ENCODE peak calls at places on chromosomes 12 and 14, in eight cellular contexts. U is uterus; V is ovary; H is body of pancreas; A is psoas muscle; J is CD8-positive, alpha-beta T cell; G is right atrium auricular region; S is cardiac muscle cell. X is an unnamed sample. For H3K27me3, the result is how much of the 10 kb centered on the place peaks cover.

GRCh38 chr12:49059385-49060232 is 985 bp downstream of the KMT2D start:
- DNase-seq in J (no peak), A (peak), S (peak), U (no peak), H (peak), V (peak), G (no peak), X (no peak)

GRCh38 chr12:40446385-40446784 is 221.6 kb downstream of the LRRK2 start:
- DNase-seq in S (peak), J (no peak), A (no peak), V (no peak), H (no peak), U (no peak), G (no peak), X (no peak)

GRCh38 chr14:75198291-75198933 is 22.0 kb upstream of the TMED10 start:
- DNase-seq in G (no peak), V (no peak), A (peak), H (peak), U (no peak), J (no peak), S (no peak), X (no peak)

GRCh38 chr12:125071456-125071855 is 6.2 kb downstream of the AACS start:
- DNase-seq in S (no peak), G (no peak), V (no peak), J (no peak), A (no peak), H (no peak), U (no peak), X (no peak)

GRCh38 chr14:91830777-91831176 is 36.6 kb downstream of the TC2N start:
- DNase-seq in V (no peak), G (no peak), S (peak), J (no peak), H (peak), A (no peak), U (no peak), X (peak)

GRCh38 chr12:75692883-75693282 is 181.5 kb upstream of the KRR1 start:
- DNase-seq in U (no peak), V (no peak), A (no peak), G (no peak), S (no peak), H (no peak), J (no peak), X (no peak)

GRCh38 chr12:23559268-23559753 is 390.2 kb downstream of the SOX5 start:
- DNase-seq in A (no peak), S (no peak), U (no peak), G (no peak), J (no peak), H (no peak), V (no peak), X (no peak)

GRCh38 chr12:56278905-56279304 is 12.2 kb downstream of the COQ10A start:
- DNase-seq in A (no peak), U (no peak), H (no peak), G (no peak), S (no peak), V (no peak), J (no peak), X (no peak)

GRCh38 chr12:101045486-101046474 is 164.3 kb downstream of the SLC5A8 start:
- DNase-seq in G (no peak), H (peak), V (peak), S (no peak), U (no peak), A (no peak), J (no peak), X (no peak)

GRCh38 chr14:80395031-80395430 is 183.7 kb upstream of the DIO2 start:
- DNase-seq in V (no peak), J (no peak), S (no peak), U (no peak), H (no peak), A (no peak), G (no peak), X (no peak)

GRCh38 chr14:31505411-31505810 is 17.6 kb upstream of the GPR33 start:
- DNase-seq in H (no peak), U (no peak), V (no peak), S (no peak), J (no peak), A (no peak), G (no peak), X (no peak)

GRCh38 chr12:57839996-57840395 is 6.5 kb downstream of the CTDSP2 start:
- DNase-seq in S (no peak), G (no peak), H (no peak), A (peak), V (peak), U (no peak), J (no peak), X (no peak)

GRCh38 chr14:68011629-68012028 is 192.1 kb downstream of the RAD51B start:
- DNase-seq in A (no peak), G (no peak), S (no peak), H (no peak), J (no peak), V (no peak), U (no peak), X (no peak)

DNA sequence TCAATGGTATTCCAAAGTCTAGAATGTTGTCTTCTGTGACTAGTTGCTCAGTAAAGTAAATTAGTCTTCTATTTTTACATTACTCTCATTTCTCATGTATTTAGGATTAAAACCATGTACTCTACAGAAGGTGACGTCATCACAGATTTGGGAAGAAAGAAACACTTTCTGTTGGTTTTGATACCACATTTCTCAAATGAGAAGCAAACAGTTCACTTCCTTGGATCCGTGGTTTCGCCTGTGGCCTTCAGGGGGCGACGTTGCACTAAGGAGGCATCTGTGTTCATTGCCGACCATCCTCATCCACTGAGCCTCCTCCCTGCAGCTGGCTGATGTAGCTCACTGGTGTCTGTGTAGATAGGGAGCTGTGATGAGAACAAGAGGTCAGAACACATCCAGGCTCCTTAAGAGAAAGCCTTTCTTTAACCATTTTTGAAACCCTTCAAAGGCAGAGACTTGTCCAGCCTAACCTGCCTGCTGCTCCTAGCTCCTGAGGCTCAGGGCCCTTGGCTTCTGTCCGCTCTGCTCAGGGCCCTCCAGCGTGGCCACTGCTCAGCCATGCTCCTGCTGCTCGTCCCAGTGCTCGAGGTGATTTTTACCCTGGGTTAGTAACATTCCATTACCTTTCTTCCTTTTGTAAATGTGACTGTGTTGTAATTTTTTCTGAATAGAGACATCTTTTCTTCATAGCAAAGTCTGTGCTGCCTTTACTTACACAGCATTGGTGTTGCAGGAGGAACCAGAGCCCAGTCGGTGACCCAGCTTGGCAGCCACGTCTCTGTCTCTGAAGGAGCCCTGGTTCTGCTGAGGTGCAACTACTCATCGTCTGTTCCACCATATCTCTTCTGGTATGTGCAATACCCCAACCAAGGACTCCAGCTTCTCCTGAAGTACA is 220.6 kb upstream of the OR4E1 start:
- DNase-seq in V (no peak), G (no peak), J (peak), S (peak), U (no peak), H (no peak), A (no peak), X (no peak)
- TF ChIP-seq CTCF in V (no peak), G (no peak), J (peak), S (peak), U (no peak), H (no peak), A (no peak), X (no peak)

DNA sequence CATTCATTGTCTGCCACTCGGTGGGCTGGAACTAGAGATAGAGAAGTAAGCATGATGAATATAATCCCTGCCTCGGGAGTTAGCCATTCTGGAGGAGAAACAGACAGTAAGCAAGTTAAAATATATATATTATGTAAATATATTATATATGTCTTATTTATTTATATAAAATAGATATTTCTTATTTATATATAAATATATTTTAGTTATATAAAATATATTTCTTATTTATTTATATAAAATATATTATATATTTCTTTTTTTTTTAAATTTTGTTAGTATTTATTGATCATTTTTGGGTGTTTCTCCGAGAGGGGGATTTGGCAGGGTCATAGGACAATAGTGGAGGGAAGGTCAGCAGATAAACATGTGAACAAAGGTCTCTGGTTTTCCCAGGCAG is 78.1 kb upstream of the TBX5 start:
- DNase-seq in V (no peak), A (no peak), G (no peak), U (no peak), H (no peak), S (no peak), J (no peak), X (no peak)
- H3K27me3 ChIP-seq in V (under half), A (under half), G (under half), U (under half), H (under half), S (half or more), J (under half), X (under half)

GRCh38 chr14:53640695-53641094 is 315.9 kb downstream of the BMP4 start:
- DNase-seq in H (no peak), V (no peak), S (no peak), J (no peak), G (no peak), U (no peak), A (no peak), X (no peak)
- TF ChIP-seq CTCF in H (no peak), V (no peak), S (no peak), J (no peak), G (no peak), U (no peak), A (no peak), X (no peak)

GRCh38 chr12:116897476-116897875 is 13.3 kb upstream of the FBXW8 start:
- DNase-seq in U (no peak), S (no peak), H (no peak), A (no peak), G (no peak), J (no peak), V (no peak), X (no peak)

GRCh38 chr12:116892741-116893140 is 11.5 kb upstream of the HRK start:
- DNase-seq in H (no peak), V (no peak), U (no peak), J (no peak), G (no peak), A (no peak), S (no peak), X (no peak)

GRCh38 chr12:116892318-116892717 is 11.1 kb upstream of the HRK start:
- DNase-seq in H (no peak), A (no peak), G (no peak), U (no peak), S (no peak), V (no peak), J (no peak), X (no peak)

GRCh38 chr12:116896525-116896924 is 14.2 kb upstream of the FBXW8 start:
- DNase-seq in V (no peak), G (no peak), U (no peak), H (no peak), J (no peak), A (no peak), S (no peak), X (no peak)

DNA sequence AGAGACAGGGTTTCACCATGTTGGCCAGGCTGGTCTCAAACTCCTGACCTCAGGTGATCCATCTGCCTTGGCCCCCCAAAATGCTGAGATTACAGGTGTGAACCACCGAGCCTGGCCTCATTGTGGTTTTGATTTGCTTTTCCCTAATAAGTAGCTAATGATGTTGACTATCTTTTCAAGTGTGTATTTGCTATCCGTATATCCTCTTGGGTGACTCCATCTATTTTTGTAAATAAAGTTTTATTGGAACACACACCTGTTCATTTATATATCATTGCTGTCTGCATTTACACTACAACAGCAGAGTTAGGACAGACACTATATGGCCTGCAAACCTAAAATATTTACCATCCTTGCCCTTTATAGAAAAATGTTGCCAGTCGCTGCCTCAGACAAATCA is 13.7 kb upstream of the HRK start:
- DNase-seq in U (no peak), J (no peak), G (no peak), A (no peak), H (no peak), S (no peak), V (no peak), X (no peak)
- H3K27me3 ChIP-seq in U (under half), J (under half), G (under half), A (under half), H (under half), S (under half), V (under half), X (under half)

GRCh38 chr12:96994900-96995299 is 87.8 kb downstream of the NEDD1 start:
- DNase-seq in J (no peak), G (no peak), S (no peak), A (no peak), V (no peak), H (no peak), U (no peak), X (no peak)

GRCh38 chr12:96988919-96989318 is 81.9 kb downstream of the NEDD1 start:
- DNase-seq in S (no peak), G (no peak), J (no peak), H (no peak), V (no peak), U (no peak), A (no peak), X (no peak)

GRCh38 chr12:96985515-96986362 is 78.7 kb downstream of the NEDD1 start:
- DNase-seq in H (peak), S (peak), V (no peak), A (peak), J (peak), G (no peak), U (no peak), X (no peak)

GRCh38 chr12:96986883-96987523 is 79.9 kb downstream of the NEDD1 start:
- DNase-seq in V (no peak), J (no peak), U (no peak), S (peak), A (no peak), G (no peak), H (peak), X (no peak)

GRCh38 chr12:96989916-96990315 is 82.9 kb downstream of the NEDD1 start:
- DNase-seq in U (no peak), S (peak), V (no peak), A (no peak), J (no peak), H (peak), G (no peak), X (no peak)
- TF ChIP-seq CTCF in U (no peak), S (no peak), V (no peak), A (no peak), J (no peak), H (peak), G (no peak), X (no peak)

X was measured in lung.